ENCODE peak calls at places on chromosomes 7 and 10, in nine cellular contexts. One of them, this sample, is unnamed. For H3K36me3, the result is how much of the 10 kb centered on the place peaks cover.

GRCh38 chr7:15820319-15820718 is 133.8 kb upstream of the MEOX2 start:
- DNase-seq in body of pancreas: no peak
- DNase-seq in HCT116: no peak
- DNase-seq in neuronal stem cell: no peak
- DNase-seq in effector memory CD4-positive, alpha-beta T cell: no peak
- DNase-seq in colonic mucosa: no peak
- DNase-seq in right lobe of liver: no peak
- DNase-seq in gastrocnemius medialis: no peak
- DNase-seq in esophagus squamous epithelium: no peak
- DNase-seq in this sample: no peak

GRCh38 chr10:131881104-131881880 is 19.5 kb upstream of the PPP2R2D start:
- DNase-seq in body of pancreas: no peak
- DNase-seq in HCT116: no peak
- DNase-seq in neuronal stem cell: no peak
- DNase-seq in effector memory CD4-positive, alpha-beta T cell: no peak
- DNase-seq in colonic mucosa: no peak
- DNase-seq in right lobe of liver: no peak
- DNase-seq in gastrocnemius medialis: no peak
- DNase-seq in esophagus squamous epithelium: no peak
- DNase-seq in this sample: no peak

GRCh38 chr10:70508912-70509366 is 30.4 kb downstream of the PALD1 start:
- DNase-seq in body of pancreas: peak
- DNase-seq in HCT116: no peak
- DNase-seq in neuronal stem cell: no peak
- DNase-seq in effector memory CD4-positive, alpha-beta T cell: no peak
- DNase-seq in colonic mucosa: peak
- DNase-seq in right lobe of liver: no peak
- DNase-seq in gastrocnemius medialis: peak
- DNase-seq in esophagus squamous epithelium: no peak
- DNase-seq in this sample: peak

GRCh38 chr10:133279961-133280283 is 3.3 kb upstream of the ADAM8 start:
- DNase-seq in body of pancreas: no peak
- DNase-seq in HCT116: no peak
- DNase-seq in neuronal stem cell: no peak
- DNase-seq in effector memory CD4-positive, alpha-beta T cell: no peak
- DNase-seq in colonic mucosa: no peak
- DNase-seq in right lobe of liver: no peak
- DNase-seq in gastrocnemius medialis: no peak
- DNase-seq in esophagus squamous epithelium: no peak
- DNase-seq in this sample: no peak

GRCh38 chr7:107179326-107180163 is 10.7 kb downstream of the HBP1 start:
- DNase-seq in body of pancreas: no peak
- DNase-seq in HCT116: peak
- DNase-seq in neuronal stem cell: no peak
- DNase-seq in effector memory CD4-positive, alpha-beta T cell: no peak
- DNase-seq in colonic mucosa: peak
- DNase-seq in right lobe of liver: no peak
- DNase-seq in gastrocnemius medialis: no peak
- DNase-seq in esophagus squamous epithelium: no peak
- DNase-seq in this sample: no peak

GRCh38 chr7:111554086-111554485 is 8.2 kb downstream of the IMMP2L start:
- DNase-seq in body of pancreas: no peak
- DNase-seq in HCT116: no peak
- DNase-seq in neuronal stem cell: no peak
- DNase-seq in effector memory CD4-positive, alpha-beta T cell: no peak
- DNase-seq in colonic mucosa: no peak
- DNase-seq in right lobe of liver: no peak
- DNase-seq in gastrocnemius medialis: no peak
- DNase-seq in esophagus squamous epithelium: no peak
- DNase-seq in this sample: no peak

GRCh38 chr7:23712368-23713284 is 2.6 kb downstream of the STK31 start:
- DNase-seq in body of pancreas: no peak
- DNase-seq in HCT116: peak
- DNase-seq in neuronal stem cell: peak
- DNase-seq in effector memory CD4-positive, alpha-beta T cell: no peak
- DNase-seq in colonic mucosa: no peak
- DNase-seq in right lobe of liver: no peak
- DNase-seq in gastrocnemius medialis: no peak
- DNase-seq in esophagus squamous epithelium: no peak
- DNase-seq in this sample: no peak

GRCh38 chr10:133318494-133319127 is 9.9 kb downstream of the ZNF511 start:
- DNase-seq in body of pancreas: peak
- DNase-seq in HCT116: no peak
- DNase-seq in neuronal stem cell: no peak
- DNase-seq in effector memory CD4-positive, alpha-beta T cell: peak
- DNase-seq in colonic mucosa: peak
- DNase-seq in right lobe of liver: peak
- DNase-seq in gastrocnemius medialis: no peak
- DNase-seq in esophagus squamous epithelium: no peak
- DNase-seq in this sample: no peak

GRCh38 chr10:130924138-130924819 is 387.2 kb downstream of the TCERG1L start:
- DNase-seq in body of pancreas: peak
- DNase-seq in HCT116: no peak
- DNase-seq in neuronal stem cell: peak
- DNase-seq in effector memory CD4-positive, alpha-beta T cell: no peak
- DNase-seq in colonic mucosa: no peak
- DNase-seq in right lobe of liver: no peak
- DNase-seq in gastrocnemius medialis: no peak
- DNase-seq in esophagus squamous epithelium: no peak
- DNase-seq in this sample: no peak

GRCh38 chr10:129192344-129193128 is 274.5 kb upstream of the MGMT start:
- DNase-seq in body of pancreas: peak
- DNase-seq in HCT116: no peak
- DNase-seq in neuronal stem cell: no peak
- DNase-seq in effector memory CD4-positive, alpha-beta T cell: no peak
- DNase-seq in colonic mucosa: peak
- DNase-seq in right lobe of liver: no peak
- DNase-seq in gastrocnemius medialis: peak
- DNase-seq in esophagus squamous epithelium: no peak
- DNase-seq in this sample: peak

GRCh38 chr10:89837173-89838001 is 136.0 kb downstream of the KIF20B start:
- DNase-seq in body of pancreas: peak
- DNase-seq in HCT116: no peak
- DNase-seq in neuronal stem cell: no peak
- DNase-seq in effector memory CD4-positive, alpha-beta T cell: no peak
- DNase-seq in colonic mucosa: peak
- DNase-seq in right lobe of liver: peak
- DNase-seq in gastrocnemius medialis: no peak
- DNase-seq in esophagus squamous epithelium: no peak
- DNase-seq in this sample: no peak

GRCh38 chr10:89838002-89838615 is 136.7 kb downstream of the KIF20B start:
- DNase-seq in body of pancreas: no peak
- DNase-seq in HCT116: no peak
- DNase-seq in neuronal stem cell: no peak
- DNase-seq in effector memory CD4-positive, alpha-beta T cell: no peak
- DNase-seq in colonic mucosa: no peak
- DNase-seq in right lobe of liver: no peak
- DNase-seq in gastrocnemius medialis: no peak
- DNase-seq in esophagus squamous epithelium: no peak
- DNase-seq in this sample: no peak

DNA sequence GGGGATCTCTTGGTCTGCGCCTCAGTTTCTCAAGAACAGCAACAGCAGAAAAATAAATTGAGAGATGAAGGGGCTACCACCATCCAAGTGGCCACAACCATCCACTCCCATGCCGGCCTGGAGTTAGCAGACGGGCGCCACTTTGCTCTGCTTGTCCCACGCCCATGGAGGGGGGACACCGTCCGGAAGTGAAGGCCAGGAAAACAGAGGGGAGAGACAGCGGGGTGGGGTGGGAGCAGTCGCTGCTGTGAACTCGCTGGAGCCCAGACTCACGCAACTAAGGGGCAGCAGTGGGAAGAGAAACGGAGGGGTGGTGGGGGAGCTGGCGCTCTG is 135.4 kb downstream of the KIF20B start:
- DNase-seq in body of pancreas: no peak
- DNase-seq in HCT116: no peak
- DNase-seq in neuronal stem cell: no peak
- DNase-seq in effector memory CD4-positive, alpha-beta T cell: no peak
- DNase-seq in colonic mucosa: no peak
- DNase-seq in right lobe of liver: no peak
- DNase-seq in gastrocnemius medialis: no peak
- DNase-seq in esophagus squamous epithelium: no peak
- DNase-seq in this sample: no peak
- H3K27ac ChIP-seq in body of pancreas: no peak
- H3K27ac ChIP-seq in HCT116: no peak
- H3K27ac ChIP-seq in neuronal stem cell: no peak
- H3K27ac ChIP-seq in effector memory CD4-positive, alpha-beta T cell: no peak
- H3K27ac ChIP-seq in colonic mucosa: no peak
- H3K27ac ChIP-seq in right lobe of liver: no peak
- H3K27ac ChIP-seq in gastrocnemius medialis: no peak
- H3K27ac ChIP-seq in esophagus squamous epithelium: peak
- H3K27ac ChIP-seq in this sample: no peak

DNA sequence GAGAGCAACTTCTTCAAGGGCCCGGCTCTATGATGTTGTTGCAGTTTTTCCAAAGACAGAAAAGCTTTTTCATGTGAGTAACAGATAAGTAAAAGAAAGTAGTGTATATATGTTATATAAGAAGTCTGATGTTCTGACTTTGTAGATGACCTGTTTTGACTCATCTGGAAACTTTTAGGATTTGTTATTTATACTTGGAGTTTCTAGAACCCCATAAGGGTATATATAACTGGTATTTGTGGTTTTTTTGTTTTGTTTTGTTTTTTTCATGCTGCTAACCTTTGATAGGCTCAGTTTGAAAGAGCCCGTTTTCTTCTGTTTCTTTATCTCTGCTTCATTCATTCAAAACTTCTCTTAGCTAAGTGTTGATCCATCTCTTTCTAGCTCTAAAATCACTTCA is 7.3 kb downstream of the RPP30 start:
- DNase-seq in body of pancreas: no peak
- DNase-seq in HCT116: no peak
- DNase-seq in neuronal stem cell: no peak
- DNase-seq in effector memory CD4-positive, alpha-beta T cell: no peak
- DNase-seq in colonic mucosa: no peak
- DNase-seq in right lobe of liver: no peak
- DNase-seq in gastrocnemius medialis: no peak
- DNase-seq in esophagus squamous epithelium: no peak
- DNase-seq in this sample: no peak
- H3K36me3 ChIP-seq in body of pancreas: under half
- H3K36me3 ChIP-seq in HCT116: under half
- H3K36me3 ChIP-seq in neuronal stem cell: half or more
- H3K36me3 ChIP-seq in effector memory CD4-positive, alpha-beta T cell: half or more
- H3K36me3 ChIP-seq in colonic mucosa: under half
- H3K36me3 ChIP-seq in right lobe of liver: under half
- H3K36me3 ChIP-seq in gastrocnemius medialis: under half
- H3K36me3 ChIP-seq in esophagus squamous epithelium: half or more
- H3K36me3 ChIP-seq in this sample: under half

GRCh38 chr10:3398825-3399646 is 226.5 kb upstream of the PITRM1 start:
- DNase-seq in body of pancreas: no peak
- DNase-seq in HCT116: no peak
- DNase-seq in neuronal stem cell: no peak
- DNase-seq in effector memory CD4-positive, alpha-beta T cell: no peak
- DNase-seq in colonic mucosa: no peak
- DNase-seq in right lobe of liver: no peak
- DNase-seq in gastrocnemius medialis: no peak
- DNase-seq in esophagus squamous epithelium: no peak
- DNase-seq in this sample: peak

GRCh38 chr10:3402334-3402733 is 229.8 kb upstream of the PITRM1 start:
- DNase-seq in body of pancreas: no peak
- DNase-seq in HCT116: no peak
- DNase-seq in neuronal stem cell: no peak
- DNase-seq in effector memory CD4-positive, alpha-beta T cell: no peak
- DNase-seq in colonic mucosa: no peak
- DNase-seq in right lobe of liver: no peak
- DNase-seq in gastrocnemius medialis: no peak
- DNase-seq in esophagus squamous epithelium: no peak
- DNase-seq in this sample: no peak

GRCh38 chr10:3401491-3401938 is 228.9 kb upstream of the PITRM1 start:
- DNase-seq in body of pancreas: no peak
- DNase-seq in HCT116: no peak
- DNase-seq in neuronal stem cell: no peak
- DNase-seq in effector memory CD4-positive, alpha-beta T cell: no peak
- DNase-seq in colonic mucosa: no peak
- DNase-seq in right lobe of liver: no peak
- DNase-seq in gastrocnemius medialis: no peak
- DNase-seq in esophagus squamous epithelium: no peak
- DNase-seq in this sample: no peak

GRCh38 chr10:3399756-3400155 is 227.2 kb upstream of the PITRM1 start:
- DNase-seq in body of pancreas: no peak
- DNase-seq in HCT116: no peak
- DNase-seq in neuronal stem cell: no peak
- DNase-seq in effector memory CD4-positive, alpha-beta T cell: no peak
- DNase-seq in colonic mucosa: no peak
- DNase-seq in right lobe of liver: no peak
- DNase-seq in gastrocnemius medialis: no peak
- DNase-seq in esophagus squamous epithelium: no peak
- DNase-seq in this sample: no peak

GRCh38 chr10:3400368-3400767 is 227.8 kb upstream of the PITRM1 start:
- DNase-seq in body of pancreas: no peak
- DNase-seq in HCT116: no peak
- DNase-seq in neuronal stem cell: no peak
- DNase-seq in effector memory CD4-positive, alpha-beta T cell: no peak
- DNase-seq in colonic mucosa: no peak
- DNase-seq in right lobe of liver: no peak
- DNase-seq in gastrocnemius medialis: no peak
- DNase-seq in esophagus squamous epithelium: no peak
- DNase-seq in this sample: no peak
- H3K27ac ChIP-seq in body of pancreas: no peak
- H3K27ac ChIP-seq in HCT116: no peak
- H3K27ac ChIP-seq in neuronal stem cell: no peak
- H3K27ac ChIP-seq in effector memory CD4-positive, alpha-beta T cell: no peak
- H3K27ac ChIP-seq in colonic mucosa: no peak
- H3K27ac ChIP-seq in right lobe of liver: no peak
- H3K27ac ChIP-seq in gastrocnemius medialis: no peak
- H3K27ac ChIP-seq in esophagus squamous epithelium: peak
- H3K27ac ChIP-seq in this sample: peak

GRCh38 chr7:120989571-120990220 is 1.2 kb downstream of the CPED1 start:
- DNase-seq in body of pancreas: peak
- DNase-seq in HCT116: no peak
- DNase-seq in neuronal stem cell: no peak
- DNase-seq in effector memory CD4-positive, alpha-beta T cell: no peak
- DNase-seq in colonic mucosa: no peak
- DNase-seq in right lobe of liver: peak
- DNase-seq in gastrocnemius medialis: no peak
- DNase-seq in esophagus squamous epithelium: no peak
- DNase-seq in this sample: no peak
- H3K36me3 ChIP-seq in body of pancreas: under half
- H3K36me3 ChIP-seq in HCT116: under half
- H3K36me3 ChIP-seq in neuronal stem cell: under half
- H3K36me3 ChIP-seq in effector memory CD4-positive, alpha-beta T cell: under half
- H3K36me3 ChIP-seq in colonic mucosa: under half
- H3K36me3 ChIP-seq in right lobe of liver: under half
- H3K36me3 ChIP-seq in gastrocnemius medialis: under half
- H3K36me3 ChIP-seq in esophagus squamous epithelium: under half
- H3K36me3 ChIP-seq in this sample: under half

This sample was measured in tibial nerve.